ENCODE peak calls at places on chromosomes 16 and 17, in nine cellular contexts. I is stimulated activated CD4-positive, alpha-beta T cell treated with anti-CD3 and anti-CD28 coated beads, Interleukin-1b, Interleukin-23, amount 100 ng/mL, for 1 hour; F is activated naive CD8-positive, alpha-beta T cell treated with anti-CD3 and anti-CD28 coated beads for 36 hours; Z is NCI-H1105 treated with DMSO at 0.1 percent for 48 hours; M is NCI-H1436; O is GM04504; V is NCI-H1048; W is activated T-helper 1 cell treated with Interleukin-2 at 50 U/mL for 16 hours; A is WTC11. C is an unnamed sample.

GRCh38 chr17:59848778-59849177 is 44.0 kb downstream of the TUBD1 start:
- DNase-seq in I (no peak), F (peak; percentile 67), Z (no peak), M (no peak), O (no peak), V (no peak), W (no peak), A (no peak), C (no peak)

GRCh38 chr16:6682142-6682811 is 650.4 kb upstream of the RBFOX1 start:
- DNase-seq in I (no peak), F (peak; percentile 15), Z (no peak), M (no peak), O (no peak), V (no peak), W (no peak), A (peak; percentile 32), C (peak; percentile 68)

GRCh38 chr17:34667656-34668055 is 88.3 kb downstream of the TMEM132E start:
- DNase-seq in I (no peak), F (no peak), Z (no peak), M (no peak), O (no peak), V (no peak), W (no peak), A (no peak), C (no peak)

GRCh38 chr16:70696952-70697600 is 11.2 kb upstream of the MTSS2 start:
- DNase-seq in I (no peak), F (peak; percentile 61), Z (no peak), M (no peak), O (no peak), V (no peak), W (no peak), A (no peak), C (no peak)

GRCh38 chr17:8150194-8151119 is 1.7 kb downstream of the PER1 start:
- DNase-seq in I (no peak), F (no peak), Z (no peak), M (no peak), O (no peak), V (no peak), W (no peak), A (no peak), C (no peak)

GRCh38 chr16:67451704-67452435 is 20.9 kb downstream of the HSD11B2 start:
- DNase-seq in I (no peak), F (no peak), Z (no peak), M (no peak), O (no peak), V (no peak), W (no peak), A (no peak), C (no peak)

GRCh38 chr17:39752241-39752831 is 14.6 kb downstream of the GRB7 start:
- DNase-seq in I (no peak), F (no peak), Z (no peak), M (no peak), O (no peak), V (no peak), W (no peak), A (no peak), C (peak; percentile 35)

GRCh38 chr17:27430882-27431491 is 25.3 kb upstream of the KSR1 start:
- DNase-seq in I (no peak), F (no peak), Z (peak; percentile 12), M (no peak), O (no peak), V (no peak), W (no peak), A (peak; percentile 62), C (peak; percentile 64)

GRCh38 chr17:44502598-44503079 is 567 bp downstream of the GPATCH8 start:
- DNase-seq in I (no peak), F (no peak), Z (peak; percentile 19), M (peak; percentile 28), O (no peak), V (no peak), W (no peak), A (no peak), C (peak; percentile 74)

GRCh38 chr16:3825103-3825502 is 55.4 kb downstream of the CREBBP start:
- DNase-seq in I (no peak), F (no peak), Z (no peak), M (no peak), O (no peak), V (no peak), W (no peak), A (no peak), C (no peak)

GRCh38 chr17:64230551-64231408 is 32.3 kb downstream of the TEX2 start:
- DNase-seq in I (no peak), F (no peak), Z (no peak), M (no peak), O (peak; percentile 86), V (no peak), W (no peak), A (no peak), C (no peak)

GRCh38 chr16:50528820-50529219 is 19.4 kb upstream of the NKD1 start:
- DNase-seq in I (no peak), F (no peak), Z (no peak), M (no peak), O (no peak), V (no peak), W (no peak), A (no peak), C (no peak)

GRCh38 chr17:33493566-33493965 is 200.5 kb upstream of the ASIC2 start:
- DNase-seq in I (no peak), F (no peak), Z (no peak), M (no peak), O (no peak), V (no peak), W (no peak), A (no peak), C (no peak)

GRCh38 chr17:17751489-17751995 is 70.3 kb downstream of the RAI1 start:
- DNase-seq in I (no peak), F (no peak), Z (no peak), M (no peak), O (no peak), V (no peak), W (peak; percentile 13), A (no peak), C (no peak)

GRCh38 chr17:74464730-74465377 is 1.6 kb upstream of the CD300A start:
- DNase-seq in I (no peak), F (no peak), Z (no peak), M (no peak), O (no peak), V (no peak), W (no peak), A (no peak), C (no peak)

GRCh38 chr17:5931611-5932010 is 138.6 kb upstream of the WSCD1 start:
- DNase-seq in I (no peak), F (no peak), Z (peak; percentile 21), M (no peak), O (no peak), V (no peak), W (no peak), A (no peak), C (no peak)

GRCh38 chr17:48004973-48005372 is 32.6 kb downstream of the COPZ2 start:
- DNase-seq in I (no peak), F (no peak), Z (peak; percentile 28), M (peak; percentile 41), O (no peak), V (no peak), W (no peak), A (no peak), C (no peak)

GRCh38 chr17:37762669-37763068 is 17.8 kb upstream of the HNF1B start:
- DNase-seq in I (no peak), F (no peak), Z (no peak), M (no peak), O (no peak), V (no peak), W (no peak), A (no peak), C (no peak)

GRCh38 chr17:21263351-21263750 is 10.1 kb upstream of the NATD1 start:
- DNase-seq in I (no peak), F (no peak), Z (no peak), M (no peak), O (no peak), V (no peak), W (no peak), A (no peak), C (no peak)

GRCh38 chr17:64240741-64241347 is 22.2 kb downstream of the TEX2 start:
- DNase-seq in I (no peak), F (no peak), Z (no peak), M (no peak), O (peak; percentile 98), V (no peak), W (no peak), A (no peak), C (no peak)

GRCh38 chr16:49580751-49581303 is 207.2 kb downstream of the C16orf78 start:
- DNase-seq in I (no peak), F (no peak), Z (no peak), M (no peak), O (no peak), V (no peak), W (no peak), A (no peak), C (no peak)

GRCh38 chr16:23842137-23842600 is 6.4 kb downstream of the PRKCB start:
- DNase-seq in I (no peak), F (peak; percentile 49), Z (no peak), M (no peak), O (no peak), V (no peak), W (no peak), A (no peak), C (no peak)

GRCh38 chr17:258045-258734 is 76.7 kb upstream of the DOC2B start:
- DNase-seq in I (no peak), F (no peak), Z (no peak), M (no peak), O (no peak), V (no peak), W (no peak), A (peak; percentile 4), C (no peak)

GRCh38 chr17:43134774-43135453 is 9.8 kb upstream of the BRCA1 start:
- DNase-seq in I (no peak), F (no peak), Z (no peak), M (no peak), O (no peak), V (no peak), W (no peak), A (peak; percentile 30), C (no peak)

GRCh38 chr17:45228121-45228941 is 6.6 kb downstream of the FMNL1 start:
- DNase-seq in I (no peak), F (peak; percentile 54), Z (no peak), M (no peak), O (no peak), V (no peak), W (no peak), A (no peak), C (no peak)

GRCh38 chr16:22206013-22206846 is at the start of gene EEF2K:
- DNase-seq in I (peak; percentile 70), F (peak; percentile 89), Z (peak; percentile 65), M (peak; percentile 70), O (peak; percentile 88), V (no peak), W (peak; percentile 69), A (peak; percentile 88), C (peak; percentile 92)

GRCh38 chr17:22507823-22508222 is 815.5 kb downstream of the KCNJ18 start:
- DNase-seq in I (no peak), F (peak; percentile 4), Z (no peak), M (no peak), O (no peak), V (no peak), W (no peak), A (no peak), C (no peak)

GRCh38 chr16:82990155-82990554 is 363.4 kb downstream of the CDH13 start:
- DNase-seq in I (no peak), F (no peak), Z (no peak), M (no peak), O (no peak), V (no peak), W (no peak), A (no peak), C (no peak)

GRCh38 chr17:61947367-61948078 is 19.7 kb upstream of the INTS2 start:
- DNase-seq in I (no peak), F (no peak), Z (no peak), M (no peak), O (no peak), V (no peak), W (no peak), A (no peak), C (no peak)